ENCODE peak calls at places on chromosomes 3 and 15, in eight cellular contexts. O, T, I, L, F, Q, G and S are unnamed samples.

GRCh38 chr15:75646112-75646943 is 1.4 kb upstream of the SNX33 start:
- DNase-seq in O (no peak), T (no peak), I (no peak), L (no peak), F (no peak), Q (no peak), G (no peak), S (no peak)

GRCh38 chr3:195257454-195258448 is 13.2 kb downstream of the XXYLT1 start:
- DNase-seq in O (no peak), T (peak), I (no peak), L (no peak), F (no peak), Q (no peak), G (no peak), S (no peak)

GRCh38 chr3:109257269-109257668 is 59.0 kb downstream of the DPPA2 start:
- DNase-seq in O (no peak), T (no peak), I (no peak), L (peak), F (no peak), Q (no peak), G (no peak), S (no peak)

GRCh38 chr3:15042936-15043335 is 22.2 kb downstream of the MRPS25 start:
- DNase-seq in O (no peak), T (no peak), I (no peak), L (peak), F (no peak), Q (no peak), G (no peak), S (no peak)

GRCh38 chr3:130825762-130826297 is 68.1 kb upstream of the ATP2C1 start:
- DNase-seq in O (no peak), T (peak), I (no peak), L (no peak), F (no peak), Q (no peak), G (no peak), S (peak)

GRCh38 chr3:71022552-71023335 is 560.8 kb downstream of the FOXP1 start:
- DNase-seq in O (peak), T (no peak), I (no peak), L (no peak), F (no peak), Q (no peak), G (peak), S (no peak)

GRCh38 chr3:182366746-182367145 is 426.6 kb upstream of the ATP11B start:
- DNase-seq in O (no peak), T (no peak), I (no peak), L (no peak), F (no peak), Q (no peak), G (no peak), S (no peak)

GRCh38 chr3:184184546-184185234 is 1.3 kb upstream of the ABCF3 start:
- DNase-seq in O (no peak), T (no peak), I (no peak), L (no peak), F (no peak), Q (no peak), G (no peak), S (no peak)

GRCh38 chr15:48467801-48468200 is 136.6 kb downstream of the DUT start:
- DNase-seq in O (no peak), T (no peak), I (no peak), L (no peak), F (no peak), Q (no peak), G (no peak), S (no peak)

GRCh38 chr15:73965730-73966103 is 26.4 kb downstream of the STOML1 start:
- DNase-seq in O (no peak), T (no peak), I (no peak), L (peak), F (no peak), Q (peak), G (peak), S (no peak)

GRCh38 chr3:101081990-101082389 is 88.8 kb upstream of the ABI3BP start:
- DNase-seq in O (no peak), T (no peak), I (no peak), L (no peak), F (no peak), Q (no peak), G (no peak), S (no peak)

GRCh38 chr3:190696777-190697501 is 165.6 kb downstream of the GMNC start:
- DNase-seq in O (no peak), T (peak), I (no peak), L (peak), F (no peak), Q (peak), G (no peak), S (no peak)

GRCh38 chr15:60620707-60621106 is 141.8 kb upstream of the ICE2 start:
- DNase-seq in O (peak), T (no peak), I (no peak), L (no peak), F (no peak), Q (no peak), G (peak), S (no peak)

GRCh38 chr15:40901053-40901443 is 6.8 kb downstream of the VPS18 start:
- DNase-seq in O (no peak), T (no peak), I (no peak), L (no peak), F (no peak), Q (no peak), G (no peak), S (no peak)

GRCh38 chr3:101146946-101147345 is 153.7 kb upstream of the ABI3BP start:
- DNase-seq in O (no peak), T (no peak), I (no peak), L (no peak), F (no peak), Q (no peak), G (no peak), S (no peak)